ENCODE peak calls at places on chromosome 22, in six cellular contexts. S is AG04450, M is astrocyte of the spinal cord, E is HFFc6, H is NCI-H510A, A is mucosa of descending colon. I is an unnamed sample.

GRCh38 chr22:43099095-43099494 is 9.9 kb upstream of the TTLL1 start:
- DNase-seq in S (no peak), M (no peak), E (no peak), H (no peak), A (no peak), I (no peak)

GRCh38 chr22:45366713-45367112 is 46.7 kb downstream of the SMC1B start:
- DNase-seq in S (no peak), M (no peak), E (no peak), H (no peak), A (no peak), I (no peak)

GRCh38 chr22:19932367-19933206 is 9.0 kb upstream of the COMT start:
- DNase-seq in S (no peak), M (no peak), E (no peak), H (peak; percentile 30), A (no peak), I (no peak)

GRCh38 chr22:19571995-19572394 is 47.8 kb upstream of the CLDN5 start:
- DNase-seq in S (no peak), M (no peak), E (no peak), H (no peak), A (no peak), I (no peak)

GRCh38 chr22:31393890-31394289 is 5.5 kb upstream of the DRG1 start:
- DNase-seq in S (no peak), M (no peak), E (no peak), H (no peak), A (no peak), I (no peak)

GRCh38 chr22:48494968-48495750 is 1332.5 kb downstream of the BRD1 start:
- DNase-seq in S (no peak), M (no peak), E (no peak), H (no peak), A (no peak), I (no peak)

GRCh38 chr22:42696331-42696967 is 24.2 kb downstream of the A4GALT start:
- DNase-seq in S (no peak), M (no peak), E (no peak), H (no peak), A (no peak), I (no peak)

GRCh38 chr22:45226681-45227186 is 14.0 kb downstream of the KIAA0930 start:
- DNase-seq in S (no peak), M (no peak), E (no peak), H (no peak), A (no peak), I (no peak)

GRCh38 chr22:30205281-30206115 is 41.1 kb downstream of the LIF start:
- DNase-seq in S (peak; percentile 98), M (peak; percentile 92), E (peak; percentile 93), H (no peak), A (no peak), I (no peak)

GRCh38 chr22:48423481-48423901 is 1404.2 kb downstream of the BRD1 start:
- DNase-seq in S (no peak), M (no peak), E (peak; percentile 4), H (no peak), A (no peak), I (no peak)

GRCh38 chr22:23289851-23290724 is 109.8 kb downstream of the BCR start:
- DNase-seq in S (no peak), M (peak; percentile 32), E (peak; percentile 53), H (no peak), A (peak; percentile 73), I (peak; percentile 51)

GRCh38 chr22:44574057-44574456 is 76.0 kb upstream of the RTL6 start:
- DNase-seq in S (no peak), M (peak; percentile 47), E (peak; percentile 66), H (no peak), A (no peak), I (no peak)

GRCh38 chr22:46537946-46538815 is 761 bp upstream of the CELSR1 start:
- DNase-seq in S (no peak), M (peak; percentile 35), E (peak; percentile 32), H (no peak), A (no peak), I (no peak)

GRCh38 chr22:45997775-45998637 is 21.0 kb upstream of the WNT7B start:
- DNase-seq in S (no peak), M (no peak), E (no peak), H (no peak), A (no peak), I (no peak)

GRCh38 chr22:49016909-49017768 is 810.5 kb downstream of the BRD1 start:
- DNase-seq in S (no peak), M (no peak), E (no peak), H (no peak), A (no peak), I (no peak)

GRCh38 chr22:40499187-40499753 is 128.9 kb downstream of the SGSM3 start:
- DNase-seq in S (peak; percentile 90), M (peak; percentile 98), E (peak; percentile 98), H (no peak), A (no peak), I (no peak)

GRCh38 chr22:27380826-27381225 is 420.7 kb downstream of the MN1 start:
- DNase-seq in S (no peak), M (no peak), E (no peak), H (no peak), A (no peak), I (no peak)

GRCh38 chr22:45112136-45112879 is 51.4 kb upstream of the NUP50 start:
- DNase-seq in S (no peak), M (no peak), E (peak; percentile 92), H (no peak), A (no peak), I (no peak)

GRCh38 chr22:50481440-50482106 is at the start of gene ADM2:
- DNase-seq in S (no peak), M (no peak), E (no peak), H (no peak), A (peak; percentile 73), I (peak; percentile 56)

GRCh38 chr22:17965538-17966402 is 58.6 kb downstream of the MICAL3 start:
- DNase-seq in S (no peak), M (no peak), E (no peak), H (no peak), A (no peak), I (no peak)

GRCh38 chr22:27129266-27129665 is 471.9 kb downstream of the MIAT start:
- DNase-seq in S (no peak), M (no peak), E (peak; percentile 90), H (no peak), A (no peak), I (no peak)

GRCh38 chr22:19873138-19873959 is 18.7 kb upstream of the GNB1L start:
- DNase-seq in S (no peak), M (no peak), E (no peak), H (no peak), A (peak; percentile 65), I (no peak)

GRCh38 chr22:19850482-19851109 is 4.1 kb downstream of the GNB1L start:
- DNase-seq in S (no peak), M (no peak), E (no peak), H (no peak), A (no peak), I (no peak)

GRCh38 chr22:49368221-49368975 is 459.3 kb downstream of the BRD1 start:
- DNase-seq in S (no peak), M (no peak), E (no peak), H (no peak), A (no peak), I (no peak)

GRCh38 chr22:46742576-46743221 is 4.6 kb upstream of the CERK start:
- DNase-seq in S (no peak), M (no peak), E (no peak), H (no peak), A (peak; percentile 72), I (no peak)

GRCh38 chr22:33919591-33920501 is at the start of gene LARGE1:
- DNase-seq in S (no peak), M (no peak), E (no peak), H (no peak), A (peak; percentile 43), I (no peak)

GRCh38 chr22:38964989-38965388 is 7.6 kb downstream of the APOBEC3A start:
- DNase-seq in S (no peak), M (no peak), E (no peak), H (no peak), A (peak; percentile 44), I (no peak)

GRCh38 chr22:45314054-45314721 is 4.5 kb downstream of the FAM118A start:
- DNase-seq in S (no peak), M (no peak), E (no peak), H (no peak), A (no peak), I (no peak)